ENCODE peak calls at places on chromosomes 16 and 17, in five cellular contexts. K is stomach, X is left lung, Y is foreskin fibroblast, N is GM12865. V is an unnamed sample.
A peak's percentile ranks its signal among the peaks of the same experiment; 100 is the strongest.

GRCh38 chr17:82105882-82106696 is 8.1 kb upstream of the FASN start:
- DNase-seq in K (peak; percentile 83), X (peak; percentile 71), Y (peak; percentile 77), N (peak; percentile 91), V (no peak)

GRCh38 chr16:27625050-27625697 is 75.2 kb downstream of the KATNIP start:
- DNase-seq in K (no peak), X (no peak), Y (peak; percentile 35), N (no peak), V (no peak)

GRCh38 chr16:1771072-1771863 is at the start of gene NME3:
- DNase-seq in K (peak; percentile 81), X (peak; percentile 78), Y (peak; percentile 90), N (peak; percentile 80), V (no peak)

GRCh38 chr17:77571562-77571981 is 386.9 kb upstream of the TNRC6C start:
- DNase-seq in K (peak; percentile 32), X (peak; percentile 30), Y (peak; percentile 54), N (no peak), V (no peak)

GRCh38 chr17:6868579-6868978 is 37.0 kb upstream of the TEKT1 start:
- DNase-seq in K (no peak), X (no peak), Y (no peak), N (no peak), V (no peak)

GRCh38 chr17:8057691-8058114 is 18.8 kb downstream of the ALOX15B start:
- DNase-seq in K (peak; percentile 64), X (no peak), Y (peak; percentile 87), N (peak; percentile 80), V (peak; percentile 67)

GRCh38 chr17:67549787-67550186 is 167.9 kb upstream of the NOL11 start:
- DNase-seq in K (no peak), X (no peak), Y (no peak), N (no peak), V (no peak)

GRCh38 chr17:50151937-50152547 is 1.6 kb upstream of the PPP1R9B start:
- DNase-seq in K (peak; percentile 83), X (peak; percentile 91), Y (peak; percentile 95), N (peak; percentile 87), V (peak; percentile 63)

GRCh38 chr16:2008631-2009301 is 855 bp downstream of the ZNF598 start:
- DNase-seq in K (no peak), X (no peak), Y (peak; percentile 73), N (peak; percentile 47), V (no peak)

GRCh38 chr17:10119203-10120112 is 78.9 kb downstream of the GAS7 start:
- DNase-seq in K (peak; percentile 49), X (peak; percentile 77), Y (no peak), N (peak; percentile 61), V (no peak)

GRCh38 chr17:27381007-27381501 is 75.2 kb upstream of the KSR1 start:
- DNase-seq in K (peak; percentile 63), X (peak; percentile 52), Y (peak; percentile 46), N (peak; percentile 91), V (no peak)

GRCh38 chr17:28908640-28909098 is 5.8 kb upstream of the DHRS13 start:
- DNase-seq in K (no peak), X (no peak), Y (peak; percentile 92), N (no peak), V (peak; percentile 67)

GRCh38 chr17:77619851-77620250 is 338.7 kb upstream of the TNRC6C start:
- DNase-seq in K (no peak), X (no peak), Y (peak; percentile 77), N (no peak), V (peak; percentile 60)

GRCh38 chr16:27867122-27868110 is 196.1 kb downstream of the GSG1L start:
- DNase-seq in K (peak; percentile 53), X (peak; percentile 67), Y (peak; percentile 51), N (peak; percentile 83), V (peak; percentile 1)

GRCh38 chr16:30834130-30834740 is 47.2 kb upstream of the ZNF629 start:
- DNase-seq in K (no peak), X (no peak), Y (no peak), N (no peak), V (no peak)

DNA sequence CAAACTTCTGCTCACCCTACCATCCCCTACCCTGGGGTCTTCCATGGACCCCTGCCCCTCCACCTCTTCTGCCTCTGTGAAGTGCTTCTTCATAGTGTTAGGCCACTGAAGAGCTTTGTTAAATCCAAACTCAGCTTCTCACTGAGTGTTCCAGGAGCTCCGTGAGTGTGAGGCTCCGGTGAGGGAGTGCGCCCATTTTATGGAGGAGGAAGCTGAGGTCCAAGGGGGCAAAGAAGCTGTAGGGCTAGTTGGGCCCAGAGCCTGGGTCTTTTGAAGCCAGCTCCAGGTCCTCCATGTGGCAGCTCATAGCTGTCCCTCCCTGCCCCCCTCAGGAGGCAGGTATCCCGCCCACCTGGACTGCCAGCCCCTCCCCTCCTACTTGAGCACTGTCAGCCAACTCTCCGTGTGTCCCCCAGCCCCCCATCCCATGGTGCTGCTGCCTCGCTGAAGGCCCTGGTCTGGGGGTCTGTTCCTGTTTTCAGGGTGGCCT is 6.0 kb downstream of the FMNL1 start:
- DNase-seq in K (no peak), X (no peak), Y (no peak), N (peak; percentile 43), V (no peak)
- H3K4me3 ChIP-seq in K (no peak overlapping the region), X (peak overlapping the region; percentile 72), Y (no peak overlapping the region), N (peak overlapping the region; percentile 96), V (no peak overlapping the region)

DNA sequence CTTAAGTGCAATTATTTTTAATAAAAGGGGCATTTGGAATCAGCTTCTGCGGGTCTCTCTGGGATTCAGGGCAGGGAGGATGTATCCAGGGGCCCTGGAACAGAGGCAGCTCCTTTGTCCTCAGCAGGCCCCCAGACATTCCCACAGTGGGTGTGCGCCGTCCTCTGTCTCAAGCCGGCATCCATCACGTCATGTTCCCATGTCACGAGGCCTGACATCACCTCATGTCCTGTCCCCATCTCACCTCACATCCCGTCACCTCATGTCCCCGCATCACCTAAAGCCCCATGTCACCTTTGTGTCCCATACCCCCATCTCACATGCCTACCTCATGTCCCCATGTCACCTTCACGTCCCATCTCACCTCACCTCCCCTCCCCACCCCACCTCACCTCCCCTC is 18.5 kb downstream of the GAA start:
- DNase-seq in K (no peak), X (no peak), Y (no peak), N (no peak), V (no peak)
- TF ChIP-seq CTCF in K (no peak), X (no peak), Y (no peak), N (no peak), V (no peak)

GRCh38 chr17:76138234-76138895 is 2.7 kb downstream of the FOXJ1 start:
- DNase-seq in K (no peak), X (no peak), Y (no peak), N (no peak), V (no peak)
- H3K4me3 ChIP-seq in K (no peak overlapping the region), X (peak overlapping the region; percentile 23), Y (no peak overlapping the region), N (no peak overlapping the region), V (no peak overlapping the region)

DNA sequence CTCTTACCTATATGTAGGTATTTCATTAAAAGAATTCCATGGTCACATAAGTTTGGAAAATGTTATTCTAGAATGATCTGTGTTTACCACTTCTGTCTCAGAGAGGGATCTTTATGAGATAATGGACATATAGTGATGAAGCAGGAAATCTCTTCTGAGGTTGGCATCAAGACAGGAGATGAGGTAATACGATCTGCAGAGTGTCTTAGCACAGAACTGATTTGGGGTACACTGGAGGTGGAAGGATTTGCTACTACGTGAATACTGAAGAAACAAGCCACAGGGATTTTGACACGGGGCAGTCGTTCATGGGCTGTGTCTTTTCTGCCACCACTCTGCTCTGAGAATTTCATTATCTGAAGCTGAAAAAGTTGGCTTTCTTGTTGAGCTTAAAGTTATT is 5.5 kb downstream of the CBFB start:
- DNase-seq in K (no peak), X (no peak), Y (peak; percentile 72), N (no peak), V (no peak)
- TF ChIP-seq CTCF in K (no peak), X (no peak), Y (no peak), N (no peak), V (no peak)

GRCh38 chr17:19755392-19755791 is 7.3 kb upstream of the ALDH3A1 start:
- DNase-seq in K (no peak), X (no peak), Y (no peak), N (peak; percentile 36), V (no peak)

GRCh38 chr17:19752216-19753048 is 4.3 kb upstream of the ALDH3A1 start:
- DNase-seq in K (no peak), X (no peak), Y (no peak), N (no peak), V (no peak)

GRCh38 chr17:19750835-19751234 is 2.7 kb upstream of the ALDH3A1 start:
- DNase-seq in K (no peak), X (no peak), Y (no peak), N (no peak), V (no peak)

GRCh38 chr17:19753661-19754463 is 5.8 kb upstream of the ALDH3A1 start:
- DNase-seq in K (peak; percentile 82), X (no peak), Y (no peak), N (no peak), V (no peak)

DNA sequence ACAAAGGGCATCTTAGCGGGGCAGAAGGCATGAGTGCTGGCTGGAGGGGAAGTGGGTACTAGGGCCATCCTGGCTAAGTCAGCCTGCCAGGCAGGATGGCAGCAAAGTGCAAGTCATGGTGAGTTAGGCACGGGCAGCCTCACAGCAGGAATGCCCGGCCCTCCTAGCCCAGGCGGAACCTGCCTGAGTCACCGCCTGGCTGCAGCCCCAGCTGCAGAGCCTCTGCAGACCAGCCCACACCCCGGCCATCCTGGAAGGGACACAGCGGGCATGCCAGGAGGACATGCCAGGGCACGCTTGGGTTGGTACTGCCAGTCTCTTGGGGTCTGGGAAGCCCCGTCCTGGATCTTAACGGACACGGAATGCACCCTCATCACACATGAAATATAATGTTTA is 4.9 kb upstream of the ALDH3A1 start:
- DNase-seq in K (peak; percentile 91), X (peak; percentile 80), Y (peak; percentile 81), N (no peak), V (no peak)
- H3K4me3 ChIP-seq in K (no peak overlapping the region), X (no peak overlapping the region), Y (no peak overlapping the region), N (no peak overlapping the region), V (no peak overlapping the region)

GRCh38 chr17:75524971-75525805 is at the start of gene LLGL2:
- DNase-seq in K (peak; percentile 93), X (peak; percentile 84), Y (peak; percentile 67), N (peak; percentile 84), V (no peak)
- TF ChIP-seq CTCF in K (peak; percentile 25), X (peak; percentile 36), Y (peak; percentile 22), N (peak; percentile 34), V (peak; percentile 32)

DNA sequence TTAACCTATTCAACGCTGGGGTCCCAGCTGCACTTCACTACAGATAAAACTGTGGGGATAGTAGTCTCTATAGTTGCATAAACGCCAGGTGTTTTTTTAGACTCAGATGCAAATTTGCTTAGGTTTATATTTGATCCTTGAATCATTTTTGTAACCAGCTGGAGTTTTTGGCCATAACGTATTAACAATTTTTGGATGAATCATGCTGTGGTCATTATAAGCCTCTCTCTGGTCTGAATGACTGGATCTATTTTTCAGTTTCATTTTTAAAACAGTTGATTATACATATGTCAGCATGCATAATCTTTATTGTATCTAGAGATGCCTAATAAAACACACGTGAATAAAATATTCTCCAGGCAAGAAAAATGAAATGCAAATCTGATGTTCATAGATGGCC is 144.1 kb downstream of the KCNJ2 start:
- DNase-seq in K (no peak), X (no peak), Y (peak; percentile 59), N (no peak), V (peak; percentile 66)
- H3K4me3 ChIP-seq in K (no peak overlapping the region), X (no peak overlapping the region), Y (no peak overlapping the region), N (no peak overlapping the region), V (no peak overlapping the region)